ENCODE peak calls at places on chromosomes 16 and 17, in four cellular contexts. One of them, this sample, is unnamed.

GRCh38 chr17:47806913-47807255 is 14.7 kb downstream of the OSBPL7 start:
- DNase-seq in sigmoid colon: no peak
- DNase-seq in GM12865: no peak
- DNase-seq in thoracic aorta: no peak
- DNase-seq in this sample: no peak

GRCh38 chr16:89442990-89443726 is 47.2 kb downstream of the ANKRD11 start:
- DNase-seq in sigmoid colon: peak; percentile 77
- DNase-seq in GM12865: no peak
- DNase-seq in thoracic aorta: no peak
- DNase-seq in this sample: peak; percentile 89

GRCh38 chr17:17868637-17869522 is 32.1 kb upstream of the SREBF1 start:
- DNase-seq in sigmoid colon: no peak
- DNase-seq in GM12865: no peak
- DNase-seq in thoracic aorta: no peak
- DNase-seq in this sample: no peak

GRCh38 chr17:29614345-29615047 is 8.2 kb downstream of the CORO6 start:
- DNase-seq in sigmoid colon: no peak
- DNase-seq in GM12865: no peak
- DNase-seq in thoracic aorta: no peak
- DNase-seq in this sample: no peak

GRCh38 chr17:50922107-50922506 is 56.0 kb upstream of the TOB1 start:
- DNase-seq in sigmoid colon: no peak
- DNase-seq in GM12865: no peak
- DNase-seq in thoracic aorta: no peak
- DNase-seq in this sample: no peak

GRCh38 chr17:74446551-74447500 is 14.9 kb downstream of the GPRC5C start:
- DNase-seq in sigmoid colon: no peak
- DNase-seq in GM12865: no peak
- DNase-seq in thoracic aorta: peak; percentile 82
- DNase-seq in this sample: no peak

GRCh38 chr16:67372664-67373063 is 20.6 kb downstream of the TPPP3 start:
- DNase-seq in sigmoid colon: no peak
- DNase-seq in GM12865: peak; percentile 21
- DNase-seq in thoracic aorta: no peak
- DNase-seq in this sample: no peak

GRCh38 chr17:13562271-13562800 is 39.4 kb downstream of the HS3ST3A1 start:
- DNase-seq in sigmoid colon: peak; percentile 82
- DNase-seq in GM12865: no peak
- DNase-seq in thoracic aorta: no peak
- DNase-seq in this sample: peak; percentile 89

GRCh38 chr16:89144681-89145080 is 26.9 kb upstream of the CDH15 start:
- DNase-seq in sigmoid colon: no peak
- DNase-seq in GM12865: no peak
- DNase-seq in thoracic aorta: no peak
- DNase-seq in this sample: no peak

GRCh38 chr17:78995761-78996451 is 13.7 kb downstream of the CANT1 start:
- DNase-seq in sigmoid colon: peak; percentile 72
- DNase-seq in GM12865: no peak
- DNase-seq in thoracic aorta: no peak
- DNase-seq in this sample: no peak

GRCh38 chr17:37564252-37564651 is 45.0 kb downstream of the SYNRG start:
- DNase-seq in sigmoid colon: no peak
- DNase-seq in GM12865: no peak
- DNase-seq in thoracic aorta: no peak
- DNase-seq in this sample: no peak

GRCh38 chr16:14304891-14305459 is 233.9 kb downstream of the MRTFB start:
- DNase-seq in sigmoid colon: no peak
- DNase-seq in GM12865: no peak
- DNase-seq in thoracic aorta: no peak
- DNase-seq in this sample: peak; percentile 37

GRCh38 chr17:57699751-57700186 is 45.3 kb downstream of the CCDC182 start:
- DNase-seq in sigmoid colon: no peak
- DNase-seq in GM12865: no peak
- DNase-seq in thoracic aorta: no peak
- DNase-seq in this sample: no peak

GRCh38 chr17:3935140-3935542 is 18.9 kb upstream of the P2RX1 start:
- DNase-seq in sigmoid colon: no peak
- DNase-seq in GM12865: peak; percentile 75
- DNase-seq in thoracic aorta: no peak
- DNase-seq in this sample: peak; percentile 8

GRCh38 chr16:11738742-11739544 is 3.7 kb downstream of the TXNDC11 start:
- DNase-seq in sigmoid colon: no peak
- DNase-seq in GM12865: peak; percentile 79
- DNase-seq in thoracic aorta: no peak
- DNase-seq in this sample: no peak

GRCh38 chr16:50234771-50235556 is 31.4 kb upstream of the ADCY7 start:
- DNase-seq in sigmoid colon: no peak
- DNase-seq in GM12865: no peak
- DNase-seq in thoracic aorta: no peak
- DNase-seq in this sample: no peak

GRCh38 chr16:80231888-80232287 is 308.9 kb upstream of the DYNLRB2 start:
- DNase-seq in sigmoid colon: no peak
- DNase-seq in GM12865: peak; percentile 72
- DNase-seq in thoracic aorta: no peak
- DNase-seq in this sample: no peak

GRCh38 chr16:47465919-47466630 is 4.9 kb downstream of the PHKB start:
- DNase-seq in sigmoid colon: no peak
- DNase-seq in GM12865: no peak
- DNase-seq in thoracic aorta: no peak
- DNase-seq in this sample: no peak

GRCh38 chr17:17414316-17414937 is 62.4 kb upstream of the MED9 start:
- DNase-seq in sigmoid colon: peak; percentile 64
- DNase-seq in GM12865: no peak
- DNase-seq in thoracic aorta: no peak
- DNase-seq in this sample: no peak

GRCh38 chr17:51258756-51259573 is 884 bp downstream of the MBTD1 start:
- DNase-seq in sigmoid colon: peak; percentile 65
- DNase-seq in GM12865: peak; percentile 20
- DNase-seq in thoracic aorta: no peak
- DNase-seq in this sample: peak; percentile 19

GRCh38 chr16:49543315-49543946 is 169.8 kb downstream of the C16orf78 start:
- DNase-seq in sigmoid colon: no peak
- DNase-seq in GM12865: no peak
- DNase-seq in thoracic aorta: no peak
- DNase-seq in this sample: no peak

GRCh38 chr16:68368602-68368944 is 57.8 kb downstream of the PRMT7 start:
- DNase-seq in sigmoid colon: no peak
- DNase-seq in GM12865: peak; percentile 38
- DNase-seq in thoracic aorta: no peak
- DNase-seq in this sample: no peak

GRCh38 chr16:67917852-67918236 is 13.8 kb downstream of the CTRL start:
- DNase-seq in sigmoid colon: no peak
- DNase-seq in GM12865: no peak
- DNase-seq in thoracic aorta: no peak
- DNase-seq in this sample: peak; percentile 41

GRCh38 chr17:12631076-12631475 is 34.6 kb upstream of the MYOCD start:
- DNase-seq in sigmoid colon: no peak
- DNase-seq in GM12865: no peak
- DNase-seq in thoracic aorta: peak; percentile 21
- DNase-seq in this sample: no peak

GRCh38 chr16:27994686-27995085 is 68.8 kb downstream of the GSG1L start:
- DNase-seq in sigmoid colon: no peak
- DNase-seq in GM12865: no peak
- DNase-seq in thoracic aorta: no peak
- DNase-seq in this sample: no peak

GRCh38 chr17:35254107-35254802 is 11.4 kb downstream of the SLFN5 start:
- DNase-seq in sigmoid colon: peak; percentile 89
- DNase-seq in GM12865: no peak
- DNase-seq in thoracic aorta: peak; percentile 56
- DNase-seq in this sample: peak; percentile 94

GRCh38 chr16:2960183-2961010 is 3.7 kb upstream of the KREMEN2 start:
- DNase-seq in sigmoid colon: no peak
- DNase-seq in GM12865: no peak
- DNase-seq in thoracic aorta: no peak
- DNase-seq in this sample: no peak

GRCh38 chr16:78591682-78592103 is 492.2 kb downstream of the WWOX start:
- DNase-seq in sigmoid colon: no peak
- DNase-seq in GM12865: no peak
- DNase-seq in thoracic aorta: no peak
- DNase-seq in this sample: no peak

GRCh38 chr17:80294653-80295052 is 34.0 kb downstream of the RNF213 start:
- DNase-seq in sigmoid colon: no peak
- DNase-seq in GM12865: no peak
- DNase-seq in thoracic aorta: no peak
- DNase-seq in this sample: no peak

GRCh38 chr16:66265106-66265415 is 101.4 kb upstream of the CDH5 start:
- DNase-seq in sigmoid colon: no peak
- DNase-seq in GM12865: no peak
- DNase-seq in thoracic aorta: no peak
- DNase-seq in this sample: no peak

GRCh38 chr16:87575027-87575804 is 27.1 kb upstream of the JPH3 start:
- DNase-seq in sigmoid colon: no peak
- DNase-seq in GM12865: no peak
- DNase-seq in thoracic aorta: no peak
- DNase-seq in this sample: no peak

GRCh38 chr17:31492880-31493655 is 101.6 kb downstream of the RAB11FIP4 start:
- DNase-seq in sigmoid colon: no peak
- DNase-seq in GM12865: peak; percentile 75
- DNase-seq in thoracic aorta: no peak
- DNase-seq in this sample: no peak

GRCh38 chr16:84088695-84089395 is 27.9 kb downstream of the MBTPS1 start:
- DNase-seq in sigmoid colon: no peak
- DNase-seq in GM12865: peak; percentile 93
- DNase-seq in thoracic aorta: no peak
- DNase-seq in this sample: no peak

GRCh38 chr17:752620-753219 is 656 bp upstream of the GEMIN4 start:
- DNase-seq in sigmoid colon: peak; percentile 92
- DNase-seq in GM12865: peak; percentile 61
- DNase-seq in thoracic aorta: peak; percentile 46
- DNase-seq in this sample: no peak

GRCh38 chr17:47687748-47688147 is 6.2 kb upstream of the TBKBP1 start:
- DNase-seq in sigmoid colon: no peak
- DNase-seq in GM12865: no peak
- DNase-seq in thoracic aorta: no peak
- DNase-seq in this sample: no peak

GRCh38 chr16:85077039-85077438 is 35.2 kb downstream of the CIBAR2 start:
- DNase-seq in sigmoid colon: no peak
- DNase-seq in GM12865: no peak
- DNase-seq in thoracic aorta: no peak
- DNase-seq in this sample: no peak

GRCh38 chr16:20763461-20764232 is at the start of gene ACSM3:
- DNase-seq in sigmoid colon: peak; percentile 85
- DNase-seq in GM12865: peak; percentile 91
- DNase-seq in thoracic aorta: no peak
- DNase-seq in this sample: peak; percentile 99

GRCh38 chr17:43125967-43126910 is 1.1 kb upstream of the BRCA1 start:
- DNase-seq in sigmoid colon: peak; percentile 66
- DNase-seq in GM12865: no peak
- DNase-seq in thoracic aorta: no peak
- DNase-seq in this sample: no peak

GRCh38 chr16:19292186-19292585 is 6.7 kb downstream of the CLEC19A start:
- DNase-seq in sigmoid colon: no peak
- DNase-seq in GM12865: no peak
- DNase-seq in thoracic aorta: no peak
- DNase-seq in this sample: no peak

This sample was measured in Caki2.